ENCODE peak calls at places on chromosomes 4 and X, in four cellular contexts. F, K, G and N are unnamed samples.
A peak's percentile ranks its signal among the peaks of the same experiment; 100 is the strongest.

GRCh38 chr4:64584981-64585557 is 175.8 kb upstream of the TECRL start:
- DNase-seq in K (peak; percentile 28), G (peak; percentile 18), F (peak; percentile 67), N (no peak)

GRCh38 chrX:74449937-74450330 is 28.6 kb downstream of the SLC16A2 start:
- DNase-seq in K (no peak), F (no peak), G (no peak), N (no peak)

GRCh38 chr4:174746710-174747109 is 82.3 kb downstream of the GLRA3 start:
- DNase-seq in F (no peak), G (no peak), K (no peak), N (no peak)

GRCh38 chrX:134985479-134985878 is 5.3 kb upstream of the SMIM10 start:
- DNase-seq in G (no peak), K (no peak), F (no peak), N (no peak)

GRCh38 chrX:31228415-31228832 is 156.6 kb upstream of the FTHL17 start:
- DNase-seq in G (no peak), F (no peak), K (peak; percentile 24), N (no peak)

GRCh38 chrX:36019164-36019563 is 99.6 kb downstream of the CFAP47 start:
- DNase-seq in G (no peak), F (no peak), K (no peak), N (no peak)

GRCh38 chr4:173526724-173527102 is 3.3 kb downstream of the HAND2 start:
- DNase-seq in F (peak; percentile 24), G (no peak), K (no peak), N (no peak)

GRCh38 chr4:56683455-56683854 is 2.4 kb upstream of the HOPX start:
- DNase-seq in K (no peak), G (no peak), F (no peak), N (no peak)

GRCh38 chr4:139077567-139078355 is 62.2 kb downstream of the NOCT start:
- DNase-seq in K (no peak), G (no peak), F (no peak), N (no peak)

GRCh38 chrX:8846271-8846670 is 45.1 kb upstream of the FAM9A start:
- DNase-seq in F (no peak), G (no peak), K (no peak), N (no peak)

GRCh38 chrX:8844157-8844556 is 43.0 kb upstream of the FAM9A start:
- DNase-seq in K (no peak), F (no peak), G (no peak), N (no peak)

GRCh38 chrX:8845469-8845868 is 44.3 kb upstream of the FAM9A start:
- DNase-seq in F (no peak), K (no peak), G (no peak), N (no peak)

GRCh38 chrX:8841911-8842310 is 40.7 kb upstream of the FAM9A start:
- DNase-seq in G (no peak), F (no peak), K (no peak), N (no peak)

DNA sequence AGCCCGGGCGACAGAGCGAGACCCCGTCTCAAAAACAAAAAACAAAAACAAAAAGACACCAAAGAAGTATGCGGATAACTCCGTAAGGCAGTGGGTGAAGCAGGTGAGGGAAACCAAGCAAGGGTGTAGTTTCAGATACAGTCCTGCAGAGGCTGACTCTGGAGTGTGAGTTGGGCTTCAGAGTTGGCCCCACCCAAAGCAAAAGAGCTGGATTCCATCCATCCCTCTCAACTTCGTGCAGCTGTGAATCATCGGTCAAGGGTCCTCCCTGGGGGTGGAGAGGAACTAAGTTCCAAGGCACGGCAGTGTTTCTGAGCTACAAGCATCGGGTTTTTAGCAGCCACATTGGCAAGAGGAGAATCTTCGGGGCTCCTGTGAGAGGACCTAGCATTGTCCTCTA is 43.9 kb upstream of the FAM9A start:
- DNase-seq in K (no peak), F (no peak), G (no peak), N (no peak)
- TF ChIP-seq CTCF in K (no peak), F (peak; percentile 35), G (no peak), N (no peak)

GRCh38 chrX:40866878-40867277 is 131.5 kb upstream of the MED14 start:
- DNase-seq in G (peak; percentile 56), F (no peak), K (no peak), N (no peak)
- H3K27ac ChIP-seq in G (peak overlapping the region; percentile 66), F (peak overlapping the region; percentile 73), K (no peak overlapping the region), N (no peak overlapping the region)

DNA sequence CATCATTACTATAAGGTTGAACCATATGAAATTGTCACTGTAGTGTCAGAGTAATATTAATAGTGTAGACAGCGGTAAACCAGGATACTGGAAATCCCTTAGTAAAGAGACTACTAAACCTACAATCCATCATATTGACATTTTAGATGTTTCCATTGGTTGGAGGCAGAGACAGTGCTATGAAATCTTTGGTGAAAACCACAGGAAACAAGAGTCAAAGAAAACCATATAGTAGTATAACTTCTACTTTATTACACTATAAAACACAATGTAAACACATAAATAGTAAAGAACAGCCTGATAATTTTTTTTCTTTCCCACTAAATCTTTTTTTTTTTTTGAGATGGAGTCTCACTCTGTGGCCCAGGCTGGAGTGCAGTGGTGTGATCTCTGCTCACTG is 15.9 kb downstream of the RELL1 start:
- DNase-seq in F (no peak), K (no peak), G (no peak), N (no peak)
- TF ChIP-seq CTCF in F (no peak), K (no peak), G (no peak), N (no peak)

DNA sequence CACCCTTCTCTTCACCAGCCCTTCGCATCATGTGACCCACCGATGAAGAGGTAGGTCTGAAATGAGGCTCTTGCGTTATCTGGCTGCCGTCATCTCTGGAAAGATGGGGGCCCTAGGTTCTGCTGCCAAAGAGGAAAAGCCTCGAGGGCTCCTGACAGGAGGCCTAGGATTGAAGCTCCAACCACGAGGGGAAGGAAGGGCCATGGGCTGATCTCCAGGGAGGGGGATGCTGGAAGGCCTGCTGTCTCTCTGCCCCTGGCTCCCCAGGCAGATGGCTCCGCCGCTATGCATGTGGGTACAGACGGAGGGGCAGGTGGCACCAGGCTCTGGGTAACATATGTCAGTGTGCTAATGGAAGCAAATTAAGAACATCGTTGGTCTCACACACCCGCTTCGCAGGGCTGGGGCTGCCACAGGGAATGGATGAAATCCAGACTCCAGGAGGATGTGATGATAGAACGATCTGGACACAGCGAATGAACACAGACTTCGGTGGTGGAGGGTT is 44.9 kb downstream of the AFAP1 start:
- DNase-seq in F (peak; percentile 59), K (no peak), G (no peak), N (no peak)
- H3K27ac ChIP-seq in F (peak overlapping the region; percentile 65), K (no peak overlapping the region), G (no peak overlapping the region), N (no peak overlapping the region)

GRCh38 chr4:145732895-145733880 is 53.2 kb downstream of the C4orf51 start:
- DNase-seq in F (peak; percentile 96), G (peak; percentile 93), K (peak; percentile 93), N (peak; percentile 79)
- TF ChIP-seq CTCF in F (no peak), G (no peak), K (peak; percentile 9), N (peak; percentile 11)